ENCODE peak calls at places on chromosome 9, in six cellular contexts. O is memory B cell; F is CD4-positive, alpha-beta T cell; T is H9; M is NCI-H2081; G is effector CD4-positive, alpha-beta T cell. H is an unnamed sample.

GRCh38 chr9:137789295-137789895 is 88.2 kb upstream of the CACNA1B start:
- DNase-seq in M (no peak), T (no peak), F (no peak), G (no peak), O (no peak), H (no peak)

GRCh38 chr9:87422999-87423398 is 74.7 kb upstream of the DAPK1 start:
- DNase-seq in M (peak; percentile 36), O (no peak), T (no peak), F (no peak), G (no peak), H (peak; percentile 36)

GRCh38 chr9:69871143-69871834 is 50.7 kb downstream of the CFAP95 start:
- DNase-seq in F (no peak), T (no peak), O (no peak), M (no peak), G (no peak), H (no peak)

GRCh38 chr9:105690742-105691141 is 3.6 kb upstream of the TMEM38B start:
- DNase-seq in M (no peak), O (no peak), T (no peak), F (no peak), G (no peak), H (peak; percentile 39)

GRCh38 chr9:31304576-31304975 is 1079.9 kb upstream of the ACO1 start:
- DNase-seq in O (no peak), T (no peak), M (peak; percentile 35), G (no peak), F (no peak), H (peak; percentile 61)

GRCh38 chr9:129414377-129415021 is 206.4 kb downstream of the C9orf50 start:
- DNase-seq in F (peak; percentile 30), T (no peak), M (no peak), G (peak; percentile 41), O (no peak), H (peak; percentile 47)

GRCh38 chr9:75238311-75238976 is 150.1 kb downstream of the OSTF1 start:
- DNase-seq in M (no peak), G (peak; percentile 40), O (no peak), T (peak; percentile 72), F (no peak), H (peak; percentile 30)

GRCh38 chr9:18109670-18110069 is 364.3 kb upstream of the ADAMTSL1 start:
- DNase-seq in T (no peak), G (no peak), F (no peak), O (no peak), M (no peak), H (no peak)

GRCh38 chr9:84189901-84190300 is 150.7 kb downstream of the SLC28A3 start:
- DNase-seq in O (no peak), T (no peak), M (peak; percentile 27), F (no peak), G (no peak), H (no peak)

GRCh38 chr9:38012767-38013450 is 56.1 kb downstream of the SHB start:
- DNase-seq in T (no peak), M (no peak), G (no peak), O (no peak), F (no peak), H (no peak)

GRCh38 chr9:116274293-116274692 is 120.7 kb downstream of the PAPPA start:
- DNase-seq in O (no peak), M (no peak), F (no peak), T (no peak), G (no peak), H (peak; percentile 84)

GRCh38 chr9:107710552-107710951 is 221.0 kb upstream of the KLF4 start:
- DNase-seq in G (no peak), O (no peak), F (no peak), T (no peak), M (no peak), H (no peak)

GRCh38 chr9:98479449-98479848 is 224.0 kb upstream of the TBC1D2 start:
- DNase-seq in M (no peak), T (no peak), G (no peak), O (no peak), F (no peak), H (no peak)

GRCh38 chr9:78121488-78121887 is 89.9 kb upstream of the GNAQ start:
- DNase-seq in F (peak; percentile 48), M (peak; percentile 65), T (peak; percentile 45), G (peak; percentile 21), O (no peak), H (peak; percentile 70)

GRCh38 chr9:118575341-118576070 is 793.7 kb downstream of the BRINP1 start:
- DNase-seq in T (no peak), O (no peak), M (no peak), F (no peak), G (no peak), H (no peak)

GRCh38 chr9:68794898-68795297 is 89.9 kb downstream of the PIP5K1B start:
- DNase-seq in O (no peak), G (no peak), T (no peak), F (no peak), M (no peak), H (no peak)

GRCh38 chr9:86041331-86041741 is 58.0 kb downstream of the GOLM1 start:
- DNase-seq in M (no peak), T (no peak), O (no peak), F (no peak), G (no peak), H (no peak)

GRCh38 chr9:133945314-133945975 is 46.7 kb downstream of the VAV2 start:
- DNase-seq in F (no peak), M (no peak), G (no peak), O (peak; percentile 68), T (no peak), H (no peak)

GRCh38 chr9:110142868-110143866 is 64.8 kb downstream of the C9orf152 start:
- DNase-seq in F (no peak), M (no peak), O (peak; percentile 29), T (peak; percentile 45), G (no peak), H (no peak)

GRCh38 chr9:129867138-129868032 is 32.1 kb downstream of the USP20 start:
- DNase-seq in T (peak; percentile 56), O (no peak), F (no peak), G (no peak), M (no peak), H (no peak)

GRCh38 chr9:87080512-87081225 is 133.4 kb upstream of the GAS1 start:
- DNase-seq in F (no peak), G (no peak), T (no peak), M (no peak), O (no peak), H (peak; percentile 40)

GRCh38 chr9:121557581-121558422 is 58.2 kb upstream of the GGTA1 start:
- DNase-seq in O (no peak), M (no peak), G (no peak), T (peak; percentile 72), F (no peak), H (peak; percentile 99)

GRCh38 chr9:133128152-133128551 is 7.1 kb upstream of the RALGDS start:
- DNase-seq in M (no peak), T (no peak), G (no peak), O (no peak), F (no peak), H (no peak)

H was measured in myocyte.